ENCODE peak calls at places on chromosome 1, in nine cellular contexts. V is stimulated activated CD4-positive, alpha-beta T cell treated with anti-CD3 and anti-CD28 coated beads, Interleukin-1b, Interleukin-23, amount 100 ng/mL, for 1 hour; I is suprapubic skin; H is activated naive CD4-positive, alpha-beta T cell; P is neuronal stem cell; Z is activated CD4-positive, alpha-beta T cell treated with anti-CD3 and anti-CD28 coated beads for 24 hours; K is NCI-H1417; X is ureter; Y is GM03348. S is an unnamed sample.

GRCh38 chr1:39391741-39392679 is 99.4 kb upstream of the BMP8A start:
- DNase-seq in V (no peak), I (no peak), H (no peak), P (no peak), Z (no peak), K (no peak), X (no peak), Y (peak), S (no peak)

GRCh38 chr1:164337885-164338284 is 221.1 kb upstream of the PBX1 start:
- DNase-seq in V (no peak), I (no peak), H (no peak), P (no peak), Z (no peak), K (no peak), X (no peak), Y (no peak), S (no peak)

GRCh38 chr1:92952714-92953113 is 8.5 kb downstream of the DIPK1A start:
- DNase-seq in V (no peak), I (no peak), H (no peak), P (no peak), Z (no peak), K (no peak), X (no peak), Y (no peak), S (no peak)

GRCh38 chr1:148292915-148293314 is 140.8 kb upstream of the NBPF11 start:
- DNase-seq in V (no peak), I (no peak), H (no peak), P (no peak), Z (no peak), K (no peak), X (no peak), Y (no peak), S (no peak)

GRCh38 chr1:201361652-201362504 is 15.6 kb downstream of the TNNT2 start:
- DNase-seq in V (no peak), I (no peak), H (no peak), P (peak), Z (no peak), K (peak), X (no peak), Y (peak), S (peak)

GRCh38 chr1:220139966-220140365 is 46.0 kb downstream of the IARS2 start:
- DNase-seq in V (no peak), I (no peak), H (no peak), P (no peak), Z (no peak), K (no peak), X (no peak), Y (no peak), S (no peak)

GRCh38 chr1:161691846-161692245 is 15.2 kb upstream of the FCRLA start:
- DNase-seq in V (no peak), I (no peak), H (no peak), P (no peak), Z (no peak), K (no peak), X (no peak), Y (no peak), S (no peak)

GRCh38 chr1:23792151-23792945 is 1.4 kb downstream of the LYPLA2 start:
- DNase-seq in V (no peak), I (no peak), H (no peak), P (no peak), Z (no peak), K (no peak), X (no peak), Y (no peak), S (no peak)

GRCh38 chr1:192376387-192376786 is 59.6 kb downstream of the RGS21 start:
- DNase-seq in V (no peak), I (no peak), H (no peak), P (no peak), Z (no peak), K (no peak), X (no peak), Y (no peak), S (no peak)

GRCh38 chr1:63703661-63704060 is 70.2 kb upstream of the ROR1 start:
- DNase-seq in V (no peak), I (no peak), H (no peak), P (no peak), Z (no peak), K (peak), X (no peak), Y (no peak), S (no peak)

GRCh38 chr1:198253668-198254067 is 96.9 kb downstream of the NEK7 start:
- DNase-seq in V (no peak), I (no peak), H (no peak), P (no peak), Z (no peak), K (no peak), X (no peak), Y (no peak), S (peak)

GRCh38 chr1:208670778-208671177 is 426.6 kb upstream of the PLXNA2 start:
- DNase-seq in V (no peak), I (no peak), H (no peak), P (no peak), Z (no peak), K (no peak), X (no peak), Y (no peak), S (no peak)

GRCh38 chr1:163885510-163885909 is 563.8 kb downstream of the NUF2 start:
- DNase-seq in V (no peak), I (no peak), H (no peak), P (no peak), Z (no peak), K (no peak), X (no peak), Y (no peak), S (no peak)

GRCh38 chr1:84907095-84907827 is 14.3 kb upstream of the LPAR3 start:
- DNase-seq in V (no peak), I (no peak), H (no peak), P (no peak), Z (no peak), K (no peak), X (no peak), Y (no peak), S (no peak)

GRCh38 chr1:47805826-47806450 is 191.2 kb downstream of the TRABD2B start:
- DNase-seq in V (no peak), I (no peak), H (no peak), P (no peak), Z (no peak), K (no peak), X (no peak), Y (no peak), S (no peak)

GRCh38 chr1:223760833-223761232 is 48.5 kb downstream of the CAPN2 start:
- DNase-seq in V (no peak), I (peak), H (no peak), P (no peak), Z (no peak), K (no peak), X (no peak), Y (no peak), S (no peak)

GRCh38 chr1:29532741-29533140 is 296.4 kb downstream of the PTPRU start:
- DNase-seq in V (no peak), I (peak), H (no peak), P (no peak), Z (no peak), K (no peak), X (peak), Y (no peak), S (no peak)

GRCh38 chr1:53654216-53655210 is 84.5 kb downstream of the GLIS1 start:
- DNase-seq in V (no peak), I (peak), H (no peak), P (no peak), Z (no peak), K (no peak), X (no peak), Y (peak), S (no peak)

GRCh38 chr1:160186246-160186645 is 4.1 kb upstream of the CASQ1 start:
- DNase-seq in V (no peak), I (no peak), H (no peak), P (no peak), Z (no peak), K (no peak), X (no peak), Y (no peak), S (no peak)

GRCh38 chr1:58041621-58042020 is 504.9 kb downstream of the OMA1 start:
- DNase-seq in V (no peak), I (no peak), H (no peak), P (no peak), Z (no peak), K (no peak), X (no peak), Y (no peak), S (no peak)

S was measured in stimulated activated effector memory CD8-positive, alpha-beta T cell treated with anti-CD3 and anti-CD28 coated beads, Interleukin-12 subunit alpha, Interleukin-12 subunit beta, amount 100 ng/mL, for 72 hours.